ENCODE peak calls at places on chromosomes 4 and X, in seven cellular contexts. One of them, this sample, is unnamed.

GRCh38 chrX:25144043-25144940 is 128.5 kb upstream of the ARX start:
- DNase-seq in NCI-H1417: peak; percentile 81
- DNase-seq in CD8-positive, alpha-beta memory T cell: peak; percentile 3
- DNase-seq in activated CD8-positive, alpha-beta memory T cell treated with anti-CD3 and anti-CD28 coated beads, Interleukin-2, amount 10 ng/mL, durations not matched to agents 7 days and 5 days: peak; percentile 39
- DNase-seq in stimulated activated CD8-positive, alpha-beta memory T cell treated with anti-CD3 and anti-CD28 coated beads, Interleukin-4, amount 100 ng/mL, for 1 hour: no peak
- DNase-seq in NCI-H187 treated with DMSO at 0.1 percent for 48 hours: no peak
- DNase-seq in stomach: peak; percentile 63
- DNase-seq in this sample: no peak

GRCh38 chr4:36325499-36325898 is 44.1 kb downstream of the DTHD1 start:
- DNase-seq in NCI-H187 treated with DMSO at 0.1 percent for 48 hours: no peak
- DNase-seq in stimulated activated CD8-positive, alpha-beta memory T cell treated with anti-CD3 and anti-CD28 coated beads, Interleukin-4, amount 100 ng/mL, for 1 hour: no peak
- DNase-seq in activated CD8-positive, alpha-beta memory T cell treated with anti-CD3 and anti-CD28 coated beads, Interleukin-2, amount 10 ng/mL, durations not matched to agents 7 days and 5 days: no peak
- DNase-seq in NCI-H1417: no peak
- DNase-seq in stomach: no peak
- DNase-seq in CD8-positive, alpha-beta memory T cell: peak; percentile 6
- DNase-seq in this sample: no peak

GRCh38 chr4:118762146-118762545 is 73.8 kb downstream of the SEC24D start:
- DNase-seq in NCI-H1417: no peak
- DNase-seq in stimulated activated CD8-positive, alpha-beta memory T cell treated with anti-CD3 and anti-CD28 coated beads, Interleukin-4, amount 100 ng/mL, for 1 hour: no peak
- DNase-seq in NCI-H187 treated with DMSO at 0.1 percent for 48 hours: no peak
- DNase-seq in activated CD8-positive, alpha-beta memory T cell treated with anti-CD3 and anti-CD28 coated beads, Interleukin-2, amount 10 ng/mL, durations not matched to agents 7 days and 5 days: no peak
- DNase-seq in stomach: no peak
- DNase-seq in CD8-positive, alpha-beta memory T cell: no peak
- DNase-seq in this sample: no peak

GRCh38 chr4:7320413-7320812 is 114.3 kb downstream of the PSAPL1 start:
- DNase-seq in NCI-H187 treated with DMSO at 0.1 percent for 48 hours: peak; percentile 69
- DNase-seq in NCI-H1417: peak; percentile 60
- DNase-seq in activated CD8-positive, alpha-beta memory T cell treated with anti-CD3 and anti-CD28 coated beads, Interleukin-2, amount 10 ng/mL, durations not matched to agents 7 days and 5 days: no peak
- DNase-seq in stomach: no peak
- DNase-seq in CD8-positive, alpha-beta memory T cell: no peak
- DNase-seq in stimulated activated CD8-positive, alpha-beta memory T cell treated with anti-CD3 and anti-CD28 coated beads, Interleukin-4, amount 100 ng/mL, for 1 hour: no peak
- DNase-seq in this sample: no peak

GRCh38 chrX:107360788-107361360 is 88.6 kb upstream of the FRMPD3 start:
- DNase-seq in NCI-H1417: no peak
- DNase-seq in stimulated activated CD8-positive, alpha-beta memory T cell treated with anti-CD3 and anti-CD28 coated beads, Interleukin-4, amount 100 ng/mL, for 1 hour: no peak
- DNase-seq in stomach: no peak
- DNase-seq in NCI-H187 treated with DMSO at 0.1 percent for 48 hours: no peak
- DNase-seq in CD8-positive, alpha-beta memory T cell: no peak
- DNase-seq in activated CD8-positive, alpha-beta memory T cell treated with anti-CD3 and anti-CD28 coated beads, Interleukin-2, amount 10 ng/mL, durations not matched to agents 7 days and 5 days: no peak
- DNase-seq in this sample: no peak

GRCh38 chr4:74009307-74009706 is 10.8 kb upstream of the CXCL5 start:
- DNase-seq in CD8-positive, alpha-beta memory T cell: no peak
- DNase-seq in stimulated activated CD8-positive, alpha-beta memory T cell treated with anti-CD3 and anti-CD28 coated beads, Interleukin-4, amount 100 ng/mL, for 1 hour: no peak
- DNase-seq in NCI-H1417: no peak
- DNase-seq in stomach: no peak
- DNase-seq in NCI-H187 treated with DMSO at 0.1 percent for 48 hours: no peak
- DNase-seq in activated CD8-positive, alpha-beta memory T cell treated with anti-CD3 and anti-CD28 coated beads, Interleukin-2, amount 10 ng/mL, durations not matched to agents 7 days and 5 days: no peak
- DNase-seq in this sample: no peak

GRCh38 chr4:26858035-26858918 is 2.4 kb upstream of the STIM2 start:
- DNase-seq in CD8-positive, alpha-beta memory T cell: no peak
- DNase-seq in activated CD8-positive, alpha-beta memory T cell treated with anti-CD3 and anti-CD28 coated beads, Interleukin-2, amount 10 ng/mL, durations not matched to agents 7 days and 5 days: no peak
- DNase-seq in stomach: no peak
- DNase-seq in NCI-H187 treated with DMSO at 0.1 percent for 48 hours: no peak
- DNase-seq in NCI-H1417: peak; percentile 72
- DNase-seq in stimulated activated CD8-positive, alpha-beta memory T cell treated with anti-CD3 and anti-CD28 coated beads, Interleukin-4, amount 100 ng/mL, for 1 hour: no peak
- DNase-seq in this sample: no peak

GRCh38 chr4:30948653-30949052 is 228.5 kb downstream of the PCDH7 start:
- DNase-seq in stimulated activated CD8-positive, alpha-beta memory T cell treated with anti-CD3 and anti-CD28 coated beads, Interleukin-4, amount 100 ng/mL, for 1 hour: no peak
- DNase-seq in NCI-H187 treated with DMSO at 0.1 percent for 48 hours: no peak
- DNase-seq in activated CD8-positive, alpha-beta memory T cell treated with anti-CD3 and anti-CD28 coated beads, Interleukin-2, amount 10 ng/mL, durations not matched to agents 7 days and 5 days: no peak
- DNase-seq in NCI-H1417: no peak
- DNase-seq in CD8-positive, alpha-beta memory T cell: no peak
- DNase-seq in stomach: no peak
- DNase-seq in this sample: no peak

GRCh38 chr4:37956941-37957340 is 3.3 kb upstream of the PTTG2 start:
- DNase-seq in CD8-positive, alpha-beta memory T cell: no peak
- DNase-seq in activated CD8-positive, alpha-beta memory T cell treated with anti-CD3 and anti-CD28 coated beads, Interleukin-2, amount 10 ng/mL, durations not matched to agents 7 days and 5 days: no peak
- DNase-seq in stimulated activated CD8-positive, alpha-beta memory T cell treated with anti-CD3 and anti-CD28 coated beads, Interleukin-4, amount 100 ng/mL, for 1 hour: no peak
- DNase-seq in stomach: no peak
- DNase-seq in NCI-H1417: no peak
- DNase-seq in NCI-H187 treated with DMSO at 0.1 percent for 48 hours: no peak
- DNase-seq in this sample: no peak